ENCODE peak calls at places on chromosomes 7 and 10, in five cellular contexts. B is heart left ventricle; N is CD4-positive, alpha-beta T cell; W is A549; L is GM20000. F is an unnamed sample.

GRCh38 chr7:77940647-77941046 is 142.1 kb downstream of the PHTF2 start:
- DNase-seq in N (no peak), L (peak), B (no peak), W (peak), F (no peak)

GRCh38 chr7:46654546-46655443 is 733.7 kb upstream of the IGFBP3 start:
- DNase-seq in B (no peak), N (no peak), W (no peak), L (no peak), F (no peak)

GRCh38 chr10:43211431-43212042 is 55.3 kb downstream of the RASGEF1A start:
- DNase-seq in W (no peak), B (no peak), L (no peak), N (no peak), F (no peak)

GRCh38 chr10:80443531-80443974 is 10.6 kb upstream of the TSPAN14 start:
- DNase-seq in L (peak), B (no peak), N (no peak), W (no peak), F (no peak)

GRCh38 chr7:52273685-52274610 is 761.5 kb upstream of the POM121L12 start:
- DNase-seq in B (no peak), N (no peak), W (no peak), L (no peak), F (no peak)

GRCh38 chr7:135811513-135811912 is 62.9 kb upstream of the FAM180A start:
- DNase-seq in W (no peak), L (no peak), B (no peak), N (no peak), F (no peak)

GRCh38 chr7:26198133-26198780 is 2.3 kb downstream of the HNRNPA2B1 start:
- DNase-seq in L (no peak), B (no peak), W (no peak), N (no peak), F (no peak)

GRCh38 chr7:129739427-129739826 is 127.9 kb downstream of the NRF1 start:
- DNase-seq in L (no peak), W (no peak), N (no peak), B (peak), F (no peak)

GRCh38 chr7:3267928-3268690 is 32.9 kb upstream of the SDK1 start:
- DNase-seq in B (peak), N (no peak), W (peak), L (no peak), F (no peak)

GRCh38 chr7:75971961-75972763 is 22.2 kb downstream of the TMEM120A start:
- DNase-seq in B (peak), N (no peak), W (peak), L (no peak), F (no peak)

GRCh38 chr7:142025896-142026295 is 30.2 kb downstream of the MGAM start:
- DNase-seq in B (no peak), N (no peak), L (no peak), W (no peak), F (no peak)

GRCh38 chr7:119900996-119901395 is 372.0 kb upstream of the KCND2 start:
- DNase-seq in N (no peak), B (no peak), W (no peak), L (no peak), F (no peak)

GRCh38 chr7:5634107-5634950 is 147.1 kb downstream of the RNF216 start:
- DNase-seq in L (no peak), N (no peak), W (no peak), B (peak), F (no peak)

GRCh38 chr10:103643381-103643780 is 149.9 kb downstream of the NEURL1 start:
- DNase-seq in N (no peak), W (no peak), B (no peak), L (no peak), F (no peak)

GRCh38 chr7:129734400-129734799 is 122.9 kb downstream of the NRF1 start:
- DNase-seq in N (no peak), B (no peak), W (no peak), L (no peak), F (no peak)

GRCh38 chr10:10353326-10353725 is 664.3 kb upstream of the CELF2 start:
- DNase-seq in N (no peak), L (no peak), W (no peak), B (no peak), F (no peak)

DNA sequence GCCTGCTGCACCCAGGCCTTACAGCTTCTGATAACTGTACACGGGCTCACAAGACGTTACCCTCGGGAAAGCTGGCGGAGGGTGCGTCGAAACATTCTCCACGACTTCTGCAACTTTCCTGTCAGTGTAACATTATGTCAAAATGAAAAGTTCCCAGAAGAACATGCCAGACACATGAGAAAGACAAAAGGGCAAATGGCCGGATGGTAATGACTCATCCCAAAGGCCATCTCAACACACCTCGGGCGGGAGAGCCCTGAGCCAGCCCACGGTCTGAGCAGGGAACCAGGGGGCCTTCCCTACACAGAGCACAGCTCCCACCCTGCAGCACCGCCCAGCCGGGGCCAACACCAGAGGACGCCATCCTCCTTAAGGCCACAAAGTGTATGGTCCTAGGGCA is 118.7 kb downstream of the MAD1L1 start:
- DNase-seq in L (no peak), W (no peak), B (no peak), N (no peak), F (no peak)
- TF ChIP-seq CTCF in L (no peak), W (no peak), B (no peak), N (no peak), F (no peak)

GRCh38 chr10:6194291-6194690 is 8.4 kb upstream of the PFKFB3 start:
- DNase-seq in W (no peak), B (no peak), L (no peak), N (no peak), F (no peak)

GRCh38 chr10:6187278-6187677 is 15.5 kb upstream of the PFKFB3 start:
- DNase-seq in N (no peak), B (no peak), L (no peak), W (no peak), F (no peak)

GRCh38 chr10:6191569-6191968 is 11.2 kb upstream of the PFKFB3 start:
- DNase-seq in B (no peak), N (no peak), W (no peak), L (no peak), F (no peak)

GRCh38 chr10:6195376-6195775 is 7.4 kb upstream of the PFKFB3 start:
- DNase-seq in W (no peak), L (no peak), N (no peak), B (no peak), F (no peak)

GRCh38 chr10:6191147-6191546 is 11.6 kb upstream of the PFKFB3 start:
- DNase-seq in W (no peak), B (no peak), N (no peak), L (no peak), F (no peak)
- TF ChIP-seq CTCF in W (no peak), B (no peak), N (no peak), L (no peak), F (no peak)

DNA sequence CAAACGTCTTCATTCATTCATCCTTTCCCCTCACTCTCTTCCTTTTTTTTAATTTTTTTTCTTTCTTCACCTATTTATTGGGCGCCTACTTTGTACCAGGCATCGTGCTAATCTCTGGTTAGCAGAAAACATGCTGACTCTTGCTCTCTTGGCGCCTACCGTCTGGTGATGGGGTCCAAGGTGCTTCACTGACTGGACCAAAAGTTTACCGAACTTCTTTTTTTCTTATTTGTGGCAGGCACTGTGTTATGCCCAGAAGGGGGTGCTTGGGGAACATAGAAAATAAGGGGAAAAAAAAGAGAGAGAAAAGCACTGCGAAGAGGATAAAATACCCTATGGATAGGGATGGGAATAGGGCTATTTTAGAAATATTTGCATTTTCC is 505 bp upstream of the FAM204A start:
- DNase-seq in W (no peak), N (no peak), L (no peak), B (no peak), F (no peak)
- TF ChIP-seq CTCF in W (no peak), N (no peak), L (no peak), B (no peak), F (no peak)

GRCh38 chr10:132369636-132370185 is 27.3 kb upstream of the PWWP2B start:
- DNase-seq in B (no peak), W (no peak), N (no peak), L (no peak), F (no peak)

GRCh38 chr10:132372516-132373095 is 24.4 kb upstream of the PWWP2B start:
- DNase-seq in B (no peak), N (no peak), W (no peak), L (no peak), F (no peak)

GRCh38 chr10:132373241-132373955 is 23.6 kb upstream of the PWWP2B start:
- DNase-seq in L (no peak), W (no peak), N (no peak), B (no peak), F (no peak)

GRCh38 chr10:132370426-132371340 is 26.3 kb upstream of the PWWP2B start:
- DNase-seq in W (no peak), N (no peak), L (no peak), B (no peak), F (no peak)

DNA sequence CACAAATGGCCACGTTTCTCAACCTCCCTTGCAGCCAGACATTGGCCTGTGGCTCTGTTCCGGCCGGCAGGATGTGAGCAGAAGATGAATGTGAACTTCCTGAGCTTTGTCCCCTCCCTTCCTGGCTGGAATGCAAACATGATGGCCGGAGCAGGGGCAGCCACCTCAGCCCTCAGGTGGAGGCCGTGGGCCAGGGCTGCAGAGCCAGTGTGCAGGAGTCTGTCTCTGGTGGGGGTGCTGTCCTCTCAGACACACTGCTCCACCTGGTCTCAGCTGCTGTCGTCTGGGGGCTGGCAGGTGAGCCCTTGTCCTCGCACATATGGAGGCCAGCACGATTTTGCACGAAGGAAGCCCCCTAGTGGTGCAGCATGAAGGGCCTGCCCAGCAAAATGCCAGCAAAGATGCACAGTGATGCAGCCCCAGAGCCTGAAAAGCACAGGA is 25.3 kb upstream of the PWWP2B start:
- DNase-seq in W (no peak), N (no peak), L (no peak), B (no peak), F (no peak)
- TF ChIP-seq CTCF in W (peak), N (peak), L (peak), B (no peak), F (no peak)

GRCh38 chr10:70576803-70577517 is 25.6 kb downstream of the PRF1 start:
- DNase-seq in L (no peak), W (no peak), B (no peak), N (no peak), F (no peak)

GRCh38 chr10:70579234-70580002 is 23.1 kb downstream of the PRF1 start:
- DNase-seq in N (no peak), W (peak), L (no peak), B (no peak), F (no peak)

GRCh38 chr10:70575874-70576802 is 26.4 kb downstream of the PRF1 start:
- DNase-seq in W (no peak), L (peak), B (peak), N (no peak), F (no peak)

GRCh38 chr10:70575486-70575873 is 27.1 kb downstream of the PRF1 start:
- DNase-seq in B (no peak), W (no peak), N (no peak), L (no peak), F (no peak)

DNA sequence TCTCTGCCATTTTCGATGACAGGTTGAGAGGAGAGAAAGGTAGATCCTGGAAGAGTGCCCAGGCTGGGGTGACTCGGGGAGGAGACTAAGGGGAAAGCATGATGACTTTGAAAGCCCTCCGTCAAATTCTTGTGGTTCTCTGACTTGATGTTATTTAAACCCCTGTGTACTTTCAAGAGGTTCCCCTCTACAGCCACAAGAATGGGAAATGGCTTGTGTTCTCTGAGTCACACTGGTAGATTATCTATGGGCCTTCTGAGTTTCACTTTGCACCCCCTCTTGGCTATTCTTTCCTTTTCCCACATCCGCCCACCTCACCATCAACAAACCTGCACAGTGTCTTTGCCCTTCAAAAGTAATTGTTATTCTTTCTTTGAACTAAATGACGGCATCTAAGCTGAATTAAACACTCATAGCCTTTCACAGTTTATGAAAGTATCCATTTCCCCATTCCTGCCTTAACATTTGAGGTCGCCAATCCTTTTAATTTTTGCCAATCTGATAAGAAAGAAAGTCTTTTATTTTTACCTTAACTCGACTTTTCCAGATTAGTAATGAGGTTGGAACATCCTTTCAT is 24.1 kb downstream of the PRF1 start:
- DNase-seq in W (no peak), N (no peak), L (peak), B (no peak), F (no peak)
- TF ChIP-seq CTCF in W (no peak), N (no peak), L (no peak), B (no peak), F (no peak)

GRCh38 chr7:117403737-117404136 is 23.6 kb downstream of the ASZ1 start:
- DNase-seq in N (no peak), L (no peak), W (no peak), B (no peak), F (no peak)
- TF ChIP-seq CTCF in N (no peak), L (no peak), W (no peak), B (no peak), F (no peak)

DNA sequence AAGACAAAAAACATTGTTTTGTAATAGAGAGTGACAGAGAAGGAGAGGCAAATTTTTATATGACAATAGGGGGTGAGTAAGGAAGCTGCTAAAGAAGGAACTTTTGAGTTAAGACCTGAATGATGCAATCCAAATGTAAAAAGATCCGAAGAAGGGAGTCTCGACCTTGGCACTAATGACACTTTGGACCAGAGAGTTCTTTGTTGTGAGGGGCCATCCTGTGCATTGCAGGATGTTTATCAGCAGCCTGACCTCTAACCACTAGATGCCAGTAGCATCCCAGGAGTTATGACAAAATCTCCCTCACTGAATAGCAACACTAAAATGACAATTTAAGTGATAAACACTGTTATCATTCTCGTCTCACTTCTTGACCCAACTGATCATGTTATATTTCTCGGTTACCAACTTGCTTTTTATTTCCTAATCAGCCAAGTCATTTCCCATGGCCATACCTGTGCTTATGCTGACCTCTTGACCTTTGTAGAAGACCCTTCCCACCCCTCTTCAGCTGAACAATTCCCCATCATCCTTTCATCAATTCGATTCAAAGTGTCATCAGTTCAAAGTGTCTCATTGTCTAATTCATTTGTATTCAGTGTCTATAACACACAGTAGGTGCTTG is 30.0 kb downstream of the DGKI start:
- DNase-seq in W (no peak), N (no peak), L (no peak), B (no peak), F (no peak)
- TF ChIP-seq CTCF in W (peak), N (no peak), L (peak), B (peak), F (no peak)

GRCh38 chr10:129968937-129969527 is 5.0 kb upstream of the EBF3 start:
- DNase-seq in N (no peak), B (peak), L (peak), W (peak), F (no peak)
- TF ChIP-seq CTCF in N (no peak), B (peak), L (no peak), W (peak), F (no peak)

GRCh38 chr7:24058953-24059352 is 225.0 kb upstream of the NPY start:
- DNase-seq in B (no peak), N (no peak), L (no peak), W (no peak), F (no peak)

GRCh38 chr7:24052572-24053223 is 231.3 kb upstream of the NPY start:
- DNase-seq in N (no peak), L (no peak), B (no peak), W (no peak), F (no peak)

GRCh38 chr7:24054231-24054630 is 229.8 kb upstream of the NPY start:
- DNase-seq in B (no peak), L (no peak), N (no peak), W (no peak), F (no peak)

GRCh38 chr7:24059775-24060174 is 224.2 kb upstream of the NPY start:
- DNase-seq in W (no peak), L (no peak), B (no peak), N (no peak), F (no peak)

DNA sequence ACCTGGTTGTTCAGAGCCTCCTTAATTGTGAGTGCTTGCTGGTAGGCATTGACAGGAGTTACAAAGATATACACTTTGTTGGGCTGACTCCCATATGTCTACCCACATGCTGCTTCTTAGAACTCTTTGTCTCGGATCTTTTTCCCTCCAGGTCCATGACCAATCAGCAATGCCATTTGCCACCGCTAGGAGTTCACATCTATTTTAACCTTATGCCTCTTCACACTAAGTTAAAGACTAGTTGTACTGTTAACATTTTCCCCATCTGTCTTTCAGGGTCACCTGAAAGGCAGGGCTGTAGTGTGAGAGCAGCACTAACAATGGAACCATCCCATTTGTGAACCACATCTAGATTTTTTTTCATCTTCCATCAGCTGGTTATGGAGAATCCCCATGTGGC is 226.7 kb upstream of the NPY start:
- DNase-seq in N (no peak), L (no peak), B (no peak), W (peak), F (no peak)
- TF ChIP-seq CTCF in N (no peak), L (no peak), B (no peak), W (no peak), F (no peak)